ENCODE peak calls at places on chromosomes 3 and 15, in eight cellular contexts. R is testis, Q is stomach, Z is heart right ventricle, M is mammary epithelial cell, J is body of pancreas, A is RWPE2, G is A549. U is an unnamed sample.
A peak's percentile ranks its signal among the peaks of the same experiment; 100 is the strongest.

GRCh38 chr15:73368301-73369072 is at the start of gene HCN4:
- DNase-seq in R (peak; percentile 67), Q (no peak), Z (no peak), M (no peak), J (peak; percentile 40), A (no peak), G (no peak), U (peak; percentile 56)

GRCh38 chr3:53056442-53056841 is 10.6 kb upstream of the SFMBT1 start:
- DNase-seq in R (no peak), Q (peak; percentile 17), Z (no peak), M (no peak), J (no peak), A (no peak), G (peak; percentile 52), U (no peak)

GRCh38 chr15:69916169-69916785 is 181.4 kb downstream of the TLE3 start:
- DNase-seq in R (no peak), Q (no peak), Z (no peak), M (no peak), J (no peak), A (no peak), G (no peak), U (no peak)

GRCh38 chr15:66863382-66864085 is 161.5 kb downstream of the SMAD6 start:
- DNase-seq in R (peak; percentile 6), Q (no peak), Z (no peak), M (no peak), J (no peak), A (peak; percentile 54), G (no peak), U (peak; percentile 15)

GRCh38 chr15:68608206-68608843 is 29.5 kb downstream of the CORO2B start:
- DNase-seq in R (peak; percentile 83), Q (no peak), Z (peak; percentile 84), M (no peak), J (peak; percentile 65), A (no peak), G (no peak), U (no peak)

GRCh38 chr3:63918321-63918720 is 6.1 kb upstream of the SCAANT1 start:
- DNase-seq in R (no peak), Q (no peak), Z (no peak), M (no peak), J (no peak), A (no peak), G (no peak), U (no peak)

GRCh38 chr15:88636654-88637053 is 2.2 kb upstream of the ISG20 start:
- DNase-seq in R (no peak), Q (no peak), Z (no peak), M (no peak), J (no peak), A (no peak), G (no peak), U (no peak)

GRCh38 chr3:186529204-186529999 is 14.8 kb downstream of the CRYGS start:
- DNase-seq in R (no peak), Q (no peak), Z (no peak), M (no peak), J (no peak), A (no peak), G (no peak), U (no peak)

GRCh38 chr15:82942691-82943090 is 9.8 kb downstream of the HOMER2 start:
- DNase-seq in R (no peak), Q (peak; percentile 91), Z (no peak), M (peak; percentile 99), J (peak; percentile 95), A (peak; percentile 97), G (peak; percentile 43), U (no peak)

GRCh38 chr15:68637755-68638405 is 59.1 kb downstream of the CORO2B start:
- DNase-seq in R (peak; percentile 62), Q (peak; percentile 38), Z (peak; percentile 56), M (no peak), J (peak; percentile 19), A (no peak), G (no peak), U (no peak)

GRCh38 chr15:59485036-59485435 is 47.0 kb downstream of the FAM81A start:
- DNase-seq in R (no peak), Q (no peak), Z (no peak), M (no peak), J (no peak), A (no peak), G (no peak), U (no peak)

GRCh38 chr3:197541756-197542539 is 13.8 kb downstream of the BDH1 start:
- DNase-seq in R (peak; percentile 88), Q (no peak), Z (peak; percentile 73), M (no peak), J (peak; percentile 24), A (no peak), G (no peak), U (peak; percentile 85)

GRCh38 chr15:66025972-66026371 is 156.7 kb downstream of the RAB11A start:
- DNase-seq in R (no peak), Q (no peak), Z (no peak), M (no peak), J (no peak), A (no peak), G (no peak), U (no peak)

GRCh38 chr3:13148561-13149330 is 75.5 kb upstream of the IQSEC1 start:
- DNase-seq in R (no peak), Q (no peak), Z (no peak), M (no peak), J (no peak), A (no peak), G (no peak), U (no peak)

GRCh38 chr15:73375755-73376305 is 7.1 kb upstream of the HCN4 start:
- DNase-seq in R (no peak), Q (no peak), Z (peak; percentile 56), M (no peak), J (no peak), A (no peak), G (no peak), U (no peak)

GRCh38 chr3:42991369-42992315 is 12.5 kb downstream of the GASK1A start:
- DNase-seq in R (no peak), Q (no peak), Z (no peak), M (no peak), J (no peak), A (no peak), G (no peak), U (peak; percentile 72)

GRCh38 chr3:15102256-15102655 is 3.3 kb upstream of the RBSN start:
- DNase-seq in R (peak; percentile 55), Q (peak; percentile 89), Z (peak; percentile 84), M (peak; percentile 21), J (peak; percentile 76), A (no peak), G (no peak), U (peak; percentile 67)

GRCh38 chr3:19547665-19548464 is 386.2 kb downstream of the EFHB start:
- DNase-seq in R (no peak), Q (no peak), Z (no peak), M (no peak), J (peak; percentile 19), A (no peak), G (peak; percentile 9), U (no peak)

GRCh38 chr3:141122455-141123030 is 71.4 kb downstream of the SPSB4 start:
- DNase-seq in R (no peak), Q (no peak), Z (no peak), M (no peak), J (no peak), A (no peak), G (no peak), U (no peak)

GRCh38 chr3:42117175-42118008 is 26.2 kb downstream of the TRAK1 start:
- DNase-seq in R (peak; percentile 62), Q (peak; percentile 68), Z (peak; percentile 40), M (peak; percentile 76), J (peak; percentile 58), A (no peak), G (peak; percentile 29), U (peak; percentile 66)

GRCh38 chr3:48594431-48595049 is 589 bp downstream of the COL7A1 start:
- DNase-seq in R (no peak), Q (no peak), Z (no peak), M (peak; percentile 34), J (no peak), A (no peak), G (peak; percentile 51), U (no peak)

DNA sequence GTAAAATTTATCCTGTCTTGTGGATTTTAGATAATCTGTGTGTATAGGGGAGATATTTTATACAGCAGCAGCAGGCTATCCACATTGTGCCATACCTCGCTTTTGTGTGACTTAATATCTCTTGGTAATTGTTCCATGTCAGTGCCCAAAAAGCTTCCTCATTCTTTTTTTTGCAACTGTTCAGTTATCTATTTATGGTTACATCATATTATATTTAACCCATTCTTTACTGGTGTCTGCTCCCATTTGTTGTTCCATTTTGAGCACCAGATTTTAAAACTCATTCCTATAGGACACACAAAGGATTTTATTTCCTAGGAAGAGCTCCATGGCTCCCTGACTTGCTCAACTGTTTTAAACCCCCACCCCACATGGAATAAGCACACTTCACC is 86.3 kb upstream of the RASGRP1 start:
- DNase-seq in R (no peak), Q (no peak), Z (no peak), M (no peak), J (no peak), A (no peak), G (no peak), U (no peak)
- H3K4me3 ChIP-seq in R (no peak overlapping the region), Q (no peak overlapping the region), Z (no peak overlapping the region), M (no peak overlapping the region), J (no peak overlapping the region), A (no peak overlapping the region), G (no peak overlapping the region), U (no peak overlapping the region)

DNA sequence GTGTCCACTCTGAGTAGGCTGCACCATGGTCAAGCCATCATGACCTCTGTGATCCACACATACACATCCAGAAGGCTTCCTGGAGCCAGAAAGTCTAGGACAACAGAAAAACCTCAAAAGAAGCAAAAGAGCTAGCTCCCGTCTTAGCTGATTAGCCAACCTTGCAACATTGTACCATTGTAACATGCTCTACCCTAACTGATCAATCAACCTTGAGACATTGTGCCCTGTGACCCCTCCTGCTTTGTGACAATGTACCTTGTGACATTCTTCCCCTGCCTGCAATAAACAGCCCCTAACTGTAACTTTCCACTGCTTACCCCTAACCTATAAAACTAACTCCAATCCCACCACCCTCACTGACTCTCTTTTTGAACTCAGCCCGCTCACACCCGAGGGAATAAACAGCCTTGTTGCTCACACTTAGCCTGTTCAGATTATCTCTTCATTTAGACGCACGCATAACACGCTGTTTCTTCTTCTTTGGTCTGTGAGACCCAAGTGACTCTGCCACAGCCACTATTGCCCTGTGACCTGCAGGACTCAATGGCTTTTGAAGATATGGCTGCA is 1104.6 kb downstream of the OTOL1 start:
- DNase-seq in R (peak; percentile 16), Q (no peak), Z (no peak), M (no peak), J (no peak), A (no peak), G (no peak), U (no peak)
- H3K27ac ChIP-seq in R (no peak overlapping the region), Q (no peak overlapping the region), Z (no peak overlapping the region), M (no peak overlapping the region), J (no peak overlapping the region), A (no peak overlapping the region), G (no peak overlapping the region), U (no peak overlapping the region)

GRCh38 chr15:34621675-34622074 is 38.2 kb upstream of the GOLGA8B start:
- DNase-seq in R (no peak), Q (no peak), Z (no peak), M (peak; percentile 20), J (no peak), A (no peak), G (peak; percentile 42), U (no peak)
- TF ChIP-seq CTCF in R (no peak), Q (no peak), Z (peak; percentile 40), M (peak; percentile 40), J (peak; percentile 39), A (peak; percentile 93), G (peak; percentile 68), U (peak; percentile 53)

DNA sequence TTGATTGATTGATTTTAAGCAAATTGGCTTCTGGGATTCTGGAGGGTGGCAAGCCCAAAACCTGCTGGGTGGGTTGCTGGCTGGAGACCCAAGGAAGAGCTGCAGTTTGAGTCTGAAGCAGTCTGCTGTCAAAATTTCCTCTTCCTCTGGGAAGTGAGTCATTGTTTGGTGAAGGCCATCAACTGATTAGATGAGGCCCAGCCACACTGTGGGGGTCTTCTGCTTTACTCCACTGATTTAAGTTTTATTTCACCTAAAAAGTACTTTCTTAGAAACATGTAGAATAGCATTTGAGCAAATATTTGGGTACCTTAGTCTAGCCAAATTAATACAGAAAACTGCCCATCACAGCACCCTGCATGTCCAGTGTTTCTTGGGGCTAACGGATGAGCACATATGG is 33.8 kb downstream of the FAH start:
- DNase-seq in R (no peak), Q (no peak), Z (no peak), M (no peak), J (no peak), A (no peak), G (no peak), U (no peak)
- H3K4me3 ChIP-seq in R (no peak overlapping the region), Q (no peak overlapping the region), Z (no peak overlapping the region), M (no peak overlapping the region), J (no peak overlapping the region), A (no peak overlapping the region), G (no peak overlapping the region), U (no peak overlapping the region)